ENCODE peak calls at places on chromosomes 16 and 17, in ten cellular contexts. One of them, this sample, is unnamed.

GRCh38 chr16:68003031-68003430 is 3.7 kb upstream of the DPEP2 start:
- DNase-seq in T-helper 2 cell: no peak
- DNase-seq in BJ: no peak
- DNase-seq in iPS-NIHi11: no peak
- DNase-seq in HEK293T: no peak
- DNase-seq in stimulated activated CD4-positive, alpha-beta T cell treated with anti-CD3 and anti-CD28 coated beads, Interleukin-1b, Interleukin-23, amount 100 ng/mL, for 1 hour: no peak
- DNase-seq in astrocyte of the hippocampus: no peak
- DNase-seq in activated T-cell treated with anti-CD3 and anti-CD28 coated beads, Interleukin-2, amount 50 U/mL, for 72 hours: no peak
- DNase-seq in activated naive CD4-positive, alpha-beta T cell: no peak
- DNase-seq in Calu3: no peak
- DNase-seq in this sample: no peak

GRCh38 chr16:500699-501098 is 26.8 kb upstream of the CAPN15 start:
- DNase-seq in T-helper 2 cell: no peak
- DNase-seq in BJ: no peak
- DNase-seq in iPS-NIHi11: no peak
- DNase-seq in HEK293T: no peak
- DNase-seq in stimulated activated CD4-positive, alpha-beta T cell treated with anti-CD3 and anti-CD28 coated beads, Interleukin-1b, Interleukin-23, amount 100 ng/mL, for 1 hour: no peak
- DNase-seq in astrocyte of the hippocampus: no peak
- DNase-seq in activated T-cell treated with anti-CD3 and anti-CD28 coated beads, Interleukin-2, amount 50 U/mL, for 72 hours: no peak
- DNase-seq in activated naive CD4-positive, alpha-beta T cell: no peak
- DNase-seq in Calu3: no peak
- DNase-seq in this sample: no peak

GRCh38 chr16:47392114-47392513 is 68.7 kb downstream of the ITFG1 start:
- DNase-seq in T-helper 2 cell: no peak
- DNase-seq in BJ: no peak
- DNase-seq in iPS-NIHi11: no peak
- DNase-seq in HEK293T: no peak
- DNase-seq in stimulated activated CD4-positive, alpha-beta T cell treated with anti-CD3 and anti-CD28 coated beads, Interleukin-1b, Interleukin-23, amount 100 ng/mL, for 1 hour: no peak
- DNase-seq in astrocyte of the hippocampus: peak; percentile 54
- DNase-seq in activated T-cell treated with anti-CD3 and anti-CD28 coated beads, Interleukin-2, amount 50 U/mL, for 72 hours: no peak
- DNase-seq in activated naive CD4-positive, alpha-beta T cell: no peak
- DNase-seq in Calu3: peak; percentile 48
- DNase-seq in this sample: peak; percentile 58

GRCh38 chr17:58335779-58336455 is 7.3 kb upstream of the TSPOAP1 start:
- DNase-seq in T-helper 2 cell: peak; percentile 79
- DNase-seq in BJ: no peak
- DNase-seq in iPS-NIHi11: no peak
- DNase-seq in HEK293T: no peak
- DNase-seq in stimulated activated CD4-positive, alpha-beta T cell treated with anti-CD3 and anti-CD28 coated beads, Interleukin-1b, Interleukin-23, amount 100 ng/mL, for 1 hour: no peak
- DNase-seq in astrocyte of the hippocampus: no peak
- DNase-seq in activated T-cell treated with anti-CD3 and anti-CD28 coated beads, Interleukin-2, amount 50 U/mL, for 72 hours: peak; percentile 86
- DNase-seq in activated naive CD4-positive, alpha-beta T cell: peak; percentile 53
- DNase-seq in Calu3: no peak
- DNase-seq in this sample: no peak

GRCh38 chr17:36463916-36464764 is 22.3 kb upstream of the ZNHIT3 start:
- DNase-seq in T-helper 2 cell: no peak
- DNase-seq in BJ: no peak
- DNase-seq in iPS-NIHi11: peak; percentile 99
- DNase-seq in HEK293T: peak; percentile 76
- DNase-seq in stimulated activated CD4-positive, alpha-beta T cell treated with anti-CD3 and anti-CD28 coated beads, Interleukin-1b, Interleukin-23, amount 100 ng/mL, for 1 hour: no peak
- DNase-seq in astrocyte of the hippocampus: peak; percentile 90
- DNase-seq in activated T-cell treated with anti-CD3 and anti-CD28 coated beads, Interleukin-2, amount 50 U/mL, for 72 hours: peak; percentile 67
- DNase-seq in activated naive CD4-positive, alpha-beta T cell: no peak
- DNase-seq in Calu3: peak; percentile 69
- DNase-seq in this sample: peak; percentile 86

GRCh38 chr16:81873843-81874752 is 95.0 kb downstream of the PLCG2 start:
- DNase-seq in T-helper 2 cell: peak; percentile 10
- DNase-seq in BJ: no peak
- DNase-seq in iPS-NIHi11: peak; percentile 63
- DNase-seq in HEK293T: peak; percentile 61
- DNase-seq in stimulated activated CD4-positive, alpha-beta T cell treated with anti-CD3 and anti-CD28 coated beads, Interleukin-1b, Interleukin-23, amount 100 ng/mL, for 1 hour: no peak
- DNase-seq in astrocyte of the hippocampus: peak; percentile 61
- DNase-seq in activated T-cell treated with anti-CD3 and anti-CD28 coated beads, Interleukin-2, amount 50 U/mL, for 72 hours: peak; percentile 58
- DNase-seq in activated naive CD4-positive, alpha-beta T cell: peak; percentile 7
- DNase-seq in Calu3: peak; percentile 83
- DNase-seq in this sample: peak; percentile 45

GRCh38 chr16:85878875-85879274 is 20.1 kb upstream of the IRF8 start:
- DNase-seq in T-helper 2 cell: no peak
- DNase-seq in BJ: peak; percentile 40
- DNase-seq in iPS-NIHi11: no peak
- DNase-seq in HEK293T: no peak
- DNase-seq in stimulated activated CD4-positive, alpha-beta T cell treated with anti-CD3 and anti-CD28 coated beads, Interleukin-1b, Interleukin-23, amount 100 ng/mL, for 1 hour: no peak
- DNase-seq in astrocyte of the hippocampus: peak; percentile 61
- DNase-seq in activated T-cell treated with anti-CD3 and anti-CD28 coated beads, Interleukin-2, amount 50 U/mL, for 72 hours: no peak
- DNase-seq in activated naive CD4-positive, alpha-beta T cell: no peak
- DNase-seq in Calu3: peak; percentile 74
- DNase-seq in this sample: peak; percentile 79

GRCh38 chr17:28811594-28812135 is 30.9 kb downstream of the FAM222B start:
- DNase-seq in T-helper 2 cell: no peak
- DNase-seq in BJ: no peak
- DNase-seq in iPS-NIHi11: peak; percentile 34
- DNase-seq in HEK293T: no peak
- DNase-seq in stimulated activated CD4-positive, alpha-beta T cell treated with anti-CD3 and anti-CD28 coated beads, Interleukin-1b, Interleukin-23, amount 100 ng/mL, for 1 hour: no peak
- DNase-seq in astrocyte of the hippocampus: peak; percentile 44
- DNase-seq in activated T-cell treated with anti-CD3 and anti-CD28 coated beads, Interleukin-2, amount 50 U/mL, for 72 hours: no peak
- DNase-seq in activated naive CD4-positive, alpha-beta T cell: no peak
- DNase-seq in Calu3: peak; percentile 46
- DNase-seq in this sample: peak; percentile 54

GRCh38 chr17:48504953-48505352 is 25.9 kb downstream of the HOXB1 start:
- DNase-seq in T-helper 2 cell: no peak
- DNase-seq in BJ: no peak
- DNase-seq in iPS-NIHi11: no peak
- DNase-seq in HEK293T: no peak
- DNase-seq in stimulated activated CD4-positive, alpha-beta T cell treated with anti-CD3 and anti-CD28 coated beads, Interleukin-1b, Interleukin-23, amount 100 ng/mL, for 1 hour: no peak
- DNase-seq in astrocyte of the hippocampus: no peak
- DNase-seq in activated T-cell treated with anti-CD3 and anti-CD28 coated beads, Interleukin-2, amount 50 U/mL, for 72 hours: no peak
- DNase-seq in activated naive CD4-positive, alpha-beta T cell: no peak
- DNase-seq in Calu3: no peak
- DNase-seq in this sample: no peak

GRCh38 chr16:20393801-20394637 is 10.5 kb downstream of the PDILT start:
- DNase-seq in T-helper 2 cell: no peak
- DNase-seq in BJ: no peak
- DNase-seq in iPS-NIHi11: no peak
- DNase-seq in HEK293T: no peak
- DNase-seq in stimulated activated CD4-positive, alpha-beta T cell treated with anti-CD3 and anti-CD28 coated beads, Interleukin-1b, Interleukin-23, amount 100 ng/mL, for 1 hour: no peak
- DNase-seq in astrocyte of the hippocampus: no peak
- DNase-seq in activated T-cell treated with anti-CD3 and anti-CD28 coated beads, Interleukin-2, amount 50 U/mL, for 72 hours: no peak
- DNase-seq in activated naive CD4-positive, alpha-beta T cell: no peak
- DNase-seq in Calu3: no peak
- DNase-seq in this sample: no peak

GRCh38 chr17:54455251-54455868 is 445.3 kb upstream of the TOM1L1 start:
- DNase-seq in T-helper 2 cell: no peak
- DNase-seq in BJ: no peak
- DNase-seq in iPS-NIHi11: no peak
- DNase-seq in HEK293T: no peak
- DNase-seq in stimulated activated CD4-positive, alpha-beta T cell treated with anti-CD3 and anti-CD28 coated beads, Interleukin-1b, Interleukin-23, amount 100 ng/mL, for 1 hour: no peak
- DNase-seq in astrocyte of the hippocampus: no peak
- DNase-seq in activated T-cell treated with anti-CD3 and anti-CD28 coated beads, Interleukin-2, amount 50 U/mL, for 72 hours: no peak
- DNase-seq in activated naive CD4-positive, alpha-beta T cell: no peak
- DNase-seq in Calu3: no peak
- DNase-seq in this sample: no peak

GRCh38 chr16:11715246-11715947 is 27.3 kb downstream of the TXNDC11 start:
- DNase-seq in T-helper 2 cell: no peak
- DNase-seq in BJ: no peak
- DNase-seq in iPS-NIHi11: no peak
- DNase-seq in HEK293T: no peak
- DNase-seq in stimulated activated CD4-positive, alpha-beta T cell treated with anti-CD3 and anti-CD28 coated beads, Interleukin-1b, Interleukin-23, amount 100 ng/mL, for 1 hour: no peak
- DNase-seq in astrocyte of the hippocampus: no peak
- DNase-seq in activated T-cell treated with anti-CD3 and anti-CD28 coated beads, Interleukin-2, amount 50 U/mL, for 72 hours: no peak
- DNase-seq in activated naive CD4-positive, alpha-beta T cell: no peak
- DNase-seq in Calu3: no peak
- DNase-seq in this sample: no peak

GRCh38 chr16:75593825-75594820 is 27.9 kb downstream of the GABARAPL2 start:
- DNase-seq in T-helper 2 cell: no peak
- DNase-seq in BJ: peak; percentile 32
- DNase-seq in iPS-NIHi11: peak; percentile 60
- DNase-seq in HEK293T: no peak
- DNase-seq in stimulated activated CD4-positive, alpha-beta T cell treated with anti-CD3 and anti-CD28 coated beads, Interleukin-1b, Interleukin-23, amount 100 ng/mL, for 1 hour: no peak
- DNase-seq in astrocyte of the hippocampus: peak; percentile 80
- DNase-seq in activated T-cell treated with anti-CD3 and anti-CD28 coated beads, Interleukin-2, amount 50 U/mL, for 72 hours: peak; percentile 9
- DNase-seq in activated naive CD4-positive, alpha-beta T cell: no peak
- DNase-seq in Calu3: peak; percentile 40
- DNase-seq in this sample: peak; percentile 90

GRCh38 chr17:59846391-59847165 is 46.2 kb downstream of the TUBD1 start:
- DNase-seq in T-helper 2 cell: no peak
- DNase-seq in BJ: no peak
- DNase-seq in iPS-NIHi11: no peak
- DNase-seq in HEK293T: no peak
- DNase-seq in stimulated activated CD4-positive, alpha-beta T cell treated with anti-CD3 and anti-CD28 coated beads, Interleukin-1b, Interleukin-23, amount 100 ng/mL, for 1 hour: no peak
- DNase-seq in astrocyte of the hippocampus: peak; percentile 92
- DNase-seq in activated T-cell treated with anti-CD3 and anti-CD28 coated beads, Interleukin-2, amount 50 U/mL, for 72 hours: no peak
- DNase-seq in activated naive CD4-positive, alpha-beta T cell: no peak
- DNase-seq in Calu3: peak; percentile 64
- DNase-seq in this sample: peak; percentile 87

GRCh38 chr17:79028496-79029326 is 4.7 kb downstream of the C1QTNF1 start:
- DNase-seq in T-helper 2 cell: no peak
- DNase-seq in BJ: no peak
- DNase-seq in iPS-NIHi11: no peak
- DNase-seq in HEK293T: no peak
- DNase-seq in stimulated activated CD4-positive, alpha-beta T cell treated with anti-CD3 and anti-CD28 coated beads, Interleukin-1b, Interleukin-23, amount 100 ng/mL, for 1 hour: no peak
- DNase-seq in astrocyte of the hippocampus: no peak
- DNase-seq in activated T-cell treated with anti-CD3 and anti-CD28 coated beads, Interleukin-2, amount 50 U/mL, for 72 hours: no peak
- DNase-seq in activated naive CD4-positive, alpha-beta T cell: no peak
- DNase-seq in Calu3: no peak
- DNase-seq in this sample: no peak

GRCh38 chr16:84726079-84726669 is 26.4 kb downstream of the USP10 start:
- DNase-seq in T-helper 2 cell: peak; percentile 52
- DNase-seq in BJ: no peak
- DNase-seq in iPS-NIHi11: peak; percentile 63
- DNase-seq in HEK293T: peak; percentile 68
- DNase-seq in stimulated activated CD4-positive, alpha-beta T cell treated with anti-CD3 and anti-CD28 coated beads, Interleukin-1b, Interleukin-23, amount 100 ng/mL, for 1 hour: peak; percentile 66
- DNase-seq in astrocyte of the hippocampus: peak; percentile 92
- DNase-seq in activated T-cell treated with anti-CD3 and anti-CD28 coated beads, Interleukin-2, amount 50 U/mL, for 72 hours: peak; percentile 81
- DNase-seq in activated naive CD4-positive, alpha-beta T cell: peak; percentile 85
- DNase-seq in Calu3: peak; percentile 94
- DNase-seq in this sample: peak; percentile 85

GRCh38 chr16:13873835-13874438 is 46.0 kb upstream of the ERCC4 start:
- DNase-seq in T-helper 2 cell: no peak
- DNase-seq in BJ: no peak
- DNase-seq in iPS-NIHi11: peak; percentile 80
- DNase-seq in HEK293T: peak; percentile 51
- DNase-seq in stimulated activated CD4-positive, alpha-beta T cell treated with anti-CD3 and anti-CD28 coated beads, Interleukin-1b, Interleukin-23, amount 100 ng/mL, for 1 hour: no peak
- DNase-seq in astrocyte of the hippocampus: peak; percentile 50
- DNase-seq in activated T-cell treated with anti-CD3 and anti-CD28 coated beads, Interleukin-2, amount 50 U/mL, for 72 hours: no peak
- DNase-seq in activated naive CD4-positive, alpha-beta T cell: no peak
- DNase-seq in Calu3: peak; percentile 16
- DNase-seq in this sample: peak; percentile 23

GRCh38 chr17:40694584-40694983 is 9.0 kb downstream of the KRT24 start:
- DNase-seq in T-helper 2 cell: no peak
- DNase-seq in BJ: no peak
- DNase-seq in iPS-NIHi11: no peak
- DNase-seq in HEK293T: no peak
- DNase-seq in stimulated activated CD4-positive, alpha-beta T cell treated with anti-CD3 and anti-CD28 coated beads, Interleukin-1b, Interleukin-23, amount 100 ng/mL, for 1 hour: no peak
- DNase-seq in astrocyte of the hippocampus: no peak
- DNase-seq in activated T-cell treated with anti-CD3 and anti-CD28 coated beads, Interleukin-2, amount 50 U/mL, for 72 hours: no peak
- DNase-seq in activated naive CD4-positive, alpha-beta T cell: no peak
- DNase-seq in Calu3: peak; percentile 84
- DNase-seq in this sample: no peak

GRCh38 chr16:34050787-34051320 is 591.4 kb downstream of the TP53TG3F start:
- DNase-seq in T-helper 2 cell: no peak
- DNase-seq in BJ: no peak
- DNase-seq in iPS-NIHi11: no peak
- DNase-seq in HEK293T: no peak
- DNase-seq in stimulated activated CD4-positive, alpha-beta T cell treated with anti-CD3 and anti-CD28 coated beads, Interleukin-1b, Interleukin-23, amount 100 ng/mL, for 1 hour: no peak
- DNase-seq in astrocyte of the hippocampus: no peak
- DNase-seq in activated T-cell treated with anti-CD3 and anti-CD28 coated beads, Interleukin-2, amount 50 U/mL, for 72 hours: no peak
- DNase-seq in activated naive CD4-positive, alpha-beta T cell: no peak
- DNase-seq in Calu3: no peak
- DNase-seq in this sample: no peak

GRCh38 chr17:5640726-5641125 is 56.4 kb upstream of the NLRP1 start:
- DNase-seq in T-helper 2 cell: no peak
- DNase-seq in BJ: no peak
- DNase-seq in iPS-NIHi11: no peak
- DNase-seq in HEK293T: no peak
- DNase-seq in stimulated activated CD4-positive, alpha-beta T cell treated with anti-CD3 and anti-CD28 coated beads, Interleukin-1b, Interleukin-23, amount 100 ng/mL, for 1 hour: no peak
- DNase-seq in astrocyte of the hippocampus: no peak
- DNase-seq in activated T-cell treated with anti-CD3 and anti-CD28 coated beads, Interleukin-2, amount 50 U/mL, for 72 hours: no peak
- DNase-seq in activated naive CD4-positive, alpha-beta T cell: no peak
- DNase-seq in Calu3: no peak
- DNase-seq in this sample: no peak

GRCh38 chr16:75333770-75334169 is 82.3 kb upstream of the BCAR1 start:
- DNase-seq in T-helper 2 cell: no peak
- DNase-seq in BJ: no peak
- DNase-seq in iPS-NIHi11: no peak
- DNase-seq in HEK293T: no peak
- DNase-seq in stimulated activated CD4-positive, alpha-beta T cell treated with anti-CD3 and anti-CD28 coated beads, Interleukin-1b, Interleukin-23, amount 100 ng/mL, for 1 hour: no peak
- DNase-seq in astrocyte of the hippocampus: no peak
- DNase-seq in activated T-cell treated with anti-CD3 and anti-CD28 coated beads, Interleukin-2, amount 50 U/mL, for 72 hours: no peak
- DNase-seq in activated naive CD4-positive, alpha-beta T cell: no peak
- DNase-seq in Calu3: no peak
- DNase-seq in this sample: no peak

GRCh38 chr16:81693467-81694303 is 85.4 kb upstream of the PLCG2 start:
- DNase-seq in T-helper 2 cell: no peak
- DNase-seq in BJ: no peak
- DNase-seq in iPS-NIHi11: no peak
- DNase-seq in HEK293T: no peak
- DNase-seq in stimulated activated CD4-positive, alpha-beta T cell treated with anti-CD3 and anti-CD28 coated beads, Interleukin-1b, Interleukin-23, amount 100 ng/mL, for 1 hour: no peak
- DNase-seq in astrocyte of the hippocampus: peak; percentile 96
- DNase-seq in activated T-cell treated with anti-CD3 and anti-CD28 coated beads, Interleukin-2, amount 50 U/mL, for 72 hours: no peak
- DNase-seq in activated naive CD4-positive, alpha-beta T cell: no peak
- DNase-seq in Calu3: no peak
- DNase-seq in this sample: no peak

GRCh38 chr17:60827920-60828319 is 150.3 kb downstream of the BCAS3 start:
- DNase-seq in T-helper 2 cell: no peak
- DNase-seq in BJ: peak; percentile 19
- DNase-seq in iPS-NIHi11: no peak
- DNase-seq in HEK293T: no peak
- DNase-seq in stimulated activated CD4-positive, alpha-beta T cell treated with anti-CD3 and anti-CD28 coated beads, Interleukin-1b, Interleukin-23, amount 100 ng/mL, for 1 hour: no peak
- DNase-seq in astrocyte of the hippocampus: no peak
- DNase-seq in activated T-cell treated with anti-CD3 and anti-CD28 coated beads, Interleukin-2, amount 50 U/mL, for 72 hours: no peak
- DNase-seq in activated naive CD4-positive, alpha-beta T cell: no peak
- DNase-seq in Calu3: no peak
- DNase-seq in this sample: no peak

GRCh38 chr17:60314423-60314822 is 77.5 kb downstream of the USP32 start:
- DNase-seq in T-helper 2 cell: no peak
- DNase-seq in BJ: no peak
- DNase-seq in iPS-NIHi11: no peak
- DNase-seq in HEK293T: no peak
- DNase-seq in stimulated activated CD4-positive, alpha-beta T cell treated with anti-CD3 and anti-CD28 coated beads, Interleukin-1b, Interleukin-23, amount 100 ng/mL, for 1 hour: no peak
- DNase-seq in astrocyte of the hippocampus: no peak
- DNase-seq in activated T-cell treated with anti-CD3 and anti-CD28 coated beads, Interleukin-2, amount 50 U/mL, for 72 hours: no peak
- DNase-seq in activated naive CD4-positive, alpha-beta T cell: no peak
- DNase-seq in Calu3: no peak
- DNase-seq in this sample: no peak

GRCh38 chr17:82304826-82305726 is 12.3 kb downstream of the CD7 start:
- DNase-seq in T-helper 2 cell: no peak
- DNase-seq in BJ: no peak
- DNase-seq in iPS-NIHi11: peak; percentile 33
- DNase-seq in HEK293T: no peak
- DNase-seq in stimulated activated CD4-positive, alpha-beta T cell treated with anti-CD3 and anti-CD28 coated beads, Interleukin-1b, Interleukin-23, amount 100 ng/mL, for 1 hour: no peak
- DNase-seq in astrocyte of the hippocampus: no peak
- DNase-seq in activated T-cell treated with anti-CD3 and anti-CD28 coated beads, Interleukin-2, amount 50 U/mL, for 72 hours: no peak
- DNase-seq in activated naive CD4-positive, alpha-beta T cell: no peak
- DNase-seq in Calu3: no peak
- DNase-seq in this sample: no peak

GRCh38 chr17:61157246-61157887 is 242.3 kb upstream of the TBX2 start:
- DNase-seq in T-helper 2 cell: no peak
- DNase-seq in BJ: no peak
- DNase-seq in iPS-NIHi11: no peak
- DNase-seq in HEK293T: peak; percentile 61
- DNase-seq in stimulated activated CD4-positive, alpha-beta T cell treated with anti-CD3 and anti-CD28 coated beads, Interleukin-1b, Interleukin-23, amount 100 ng/mL, for 1 hour: no peak
- DNase-seq in astrocyte of the hippocampus: peak; percentile 64
- DNase-seq in activated T-cell treated with anti-CD3 and anti-CD28 coated beads, Interleukin-2, amount 50 U/mL, for 72 hours: no peak
- DNase-seq in activated naive CD4-positive, alpha-beta T cell: no peak
- DNase-seq in Calu3: no peak
- DNase-seq in this sample: peak; percentile 79

GRCh38 chr17:73998246-73999220 is 204.9 kb upstream of the RPL38 start:
- DNase-seq in T-helper 2 cell: no peak
- DNase-seq in BJ: no peak
- DNase-seq in iPS-NIHi11: peak; percentile 89
- DNase-seq in HEK293T: peak; percentile 75
- DNase-seq in stimulated activated CD4-positive, alpha-beta T cell treated with anti-CD3 and anti-CD28 coated beads, Interleukin-1b, Interleukin-23, amount 100 ng/mL, for 1 hour: peak; percentile 19
- DNase-seq in astrocyte of the hippocampus: peak; percentile 24
- DNase-seq in activated T-cell treated with anti-CD3 and anti-CD28 coated beads, Interleukin-2, amount 50 U/mL, for 72 hours: peak; percentile 58
- DNase-seq in activated naive CD4-positive, alpha-beta T cell: peak; percentile 69
- DNase-seq in Calu3: peak; percentile 81
- DNase-seq in this sample: no peak

GRCh38 chr16:64158941-64159588 is 962.8 kb downstream of the CDH11 start:
- DNase-seq in T-helper 2 cell: no peak
- DNase-seq in BJ: no peak
- DNase-seq in iPS-NIHi11: no peak
- DNase-seq in HEK293T: no peak
- DNase-seq in stimulated activated CD4-positive, alpha-beta T cell treated with anti-CD3 and anti-CD28 coated beads, Interleukin-1b, Interleukin-23, amount 100 ng/mL, for 1 hour: no peak
- DNase-seq in astrocyte of the hippocampus: no peak
- DNase-seq in activated T-cell treated with anti-CD3 and anti-CD28 coated beads, Interleukin-2, amount 50 U/mL, for 72 hours: no peak
- DNase-seq in activated naive CD4-positive, alpha-beta T cell: no peak
- DNase-seq in Calu3: no peak
- DNase-seq in this sample: no peak

This sample was measured in iris pigment epithelial cell.